ENCODE peak calls at places on chromosomes 5 and 9, in five cellular contexts. V is NCI-H2081 treated with DMSO at 0.1 percent for 48 hours, O is small intestine, I is HTR-8/SVneo, U is choroid plexus epithelial cell. P is an unnamed sample.

GRCh38 chr9:132384376-132384775 is 22.3 kb downstream of the TTF1 start:
- DNase-seq in V (no peak), O (no peak), I (no peak), U (no peak), P (no peak)

GRCh38 chr5:110751902-110752762 is 13.3 kb downstream of the SLC25A46 start:
- DNase-seq in V (no peak), O (peak; percentile 20), I (no peak), U (peak; percentile 57), P (no peak)

GRCh38 chr5:351084-351910 is 29.8 kb downstream of the AHRR start:
- DNase-seq in V (no peak), O (no peak), I (no peak), U (no peak), P (no peak)

GRCh38 chr5:33788922-33789321 is 102.9 kb downstream of the ADAMTS12 start:
- DNase-seq in V (no peak), O (no peak), I (peak; percentile 74), U (peak; percentile 97), P (no peak)

GRCh38 chr5:107826311-107827000 is 155.7 kb upstream of the EFNA5 start:
- DNase-seq in V (no peak), O (no peak), I (no peak), U (no peak), P (no peak)

GRCh38 chr5:128213340-128213739 is 129.8 kb downstream of the SLC12A2 start:
- DNase-seq in V (no peak), O (peak; percentile 54), I (peak; percentile 30), U (peak; percentile 90), P (peak; percentile 62)

GRCh38 chr9:21708225-21708624 is 94.2 kb upstream of the MTAP start:
- DNase-seq in V (no peak), O (no peak), I (no peak), U (no peak), P (no peak)

GRCh38 chr5:124867064-124867707 is 120.7 kb upstream of the ZNF608 start:
- DNase-seq in V (no peak), O (no peak), I (no peak), U (peak; percentile 49), P (no peak)

GRCh38 chr5:37668524-37669047 is 171.3 kb downstream of the GDNF start:
- DNase-seq in V (no peak), O (peak; percentile 22), I (peak; percentile 96), U (peak; percentile 99), P (no peak)

GRCh38 chr5:55445817-55446216 is 88.9 kb downstream of the PLPP1 start:
- DNase-seq in V (no peak), O (no peak), I (no peak), U (no peak), P (no peak)

GRCh38 chr5:139272471-139273321 is 20.8 kb upstream of the MATR3 start:
- DNase-seq in V (no peak), O (peak; percentile 55), I (peak; percentile 33), U (peak; percentile 23), P (no peak)

GRCh38 chr5:137606401-137606800 is 107.3 kb upstream of the SPOCK1 start:
- DNase-seq in V (no peak), O (no peak), I (no peak), U (no peak), P (no peak)

GRCh38 chr9:95229230-95229933 is 88.1 kb downstream of the FANCC start:
- DNase-seq in V (no peak), O (no peak), I (no peak), U (no peak), P (no peak)

GRCh38 chr5:592158-592557 is 20.0 kb upstream of the CEP72 start:
- DNase-seq in V (no peak), O (peak; percentile 44), I (no peak), U (no peak), P (peak; percentile 30)

GRCh38 chr5:110590187-110590586 is 136.3 kb downstream of the TMEM232 start:
- DNase-seq in V (no peak), O (peak; percentile 48), I (no peak), U (peak; percentile 62), P (no peak)

P was measured in ureter.